ENCODE peak calls at places on chromosomes 4 and X, in seven cellular contexts. R, J, F, M, B, Y and D are unnamed samples.

GRCh38 chr4:73729534-73730165 is 10.7 kb upstream of the CXCL8 start:
- DNase-seq in Y (peak; percentile 8), J (peak; percentile 83), F (peak; percentile 52), M (peak; percentile 93), R (peak; percentile 82), B (no peak), D (peak; percentile 29)

GRCh38 chrX:108245462-108245861 is 153.9 kb downstream of the ATG4A start:
- DNase-seq in M (peak; percentile 7), F (no peak), B (no peak), Y (no peak), J (no peak), R (no peak), D (no peak)

GRCh38 chrX:103607385-103608304 is at the start of gene TCEAL3:
- DNase-seq in R (no peak), M (peak; percentile 37), Y (peak; percentile 8), J (peak; percentile 85), F (peak; percentile 82), B (peak; percentile 17), D (peak; percentile 24)

GRCh38 chr4:68375667-68376559 is 26.0 kb upstream of the YTHDC1 start:
- DNase-seq in Y (peak; percentile 50), F (peak; percentile 59), J (no peak), M (peak; percentile 96), B (no peak), R (no peak), D (peak; percentile 58)

GRCh38 chr4:146520894-146521542 is 722 bp downstream of the SLC10A7 start:
- DNase-seq in B (no peak), R (no peak), J (no peak), F (no peak), Y (peak; percentile 36), M (peak; percentile 60), D (peak; percentile 61)

GRCh38 chr4:174260099-174260498 is 23.4 kb downstream of the FBXO8 start:
- DNase-seq in Y (no peak), F (no peak), R (no peak), M (no peak), J (no peak), B (no peak), D (no peak)

GRCh38 chrX:109199726-109200125 is 282.2 kb downstream of the GUCY2F start:
- DNase-seq in Y (no peak), M (no peak), F (no peak), J (no peak), B (no peak), R (no peak), D (no peak)

GRCh38 chr4:44985152-44985551 is 258.8 kb upstream of the GNPDA2 start:
- DNase-seq in R (no peak), B (no peak), M (no peak), Y (no peak), F (no peak), J (no peak), D (no peak)

GRCh38 chr4:75841641-75842520 is 60.4 kb downstream of the PPEF2 start:
- DNase-seq in J (no peak), F (no peak), M (no peak), B (no peak), R (no peak), Y (no peak), D (no peak)